ENCODE peak calls at places on chromosomes 6 and 20, in seven cellular contexts. Q is K562, L is HepG2, H is H1, D is GM12892, V is SK-N-SH, T is GM12878. B is an unnamed sample.

GRCh38 chr6:3535716-3536435 is 79.0 kb upstream of the SLC22A23 start:
- DNase-seq in L (no peak), Q (no peak), D (no peak), V (no peak), H (no peak), T (no peak), B (no peak)

GRCh38 chr6:70131528-70131927 is 171.4 kb downstream of the COL9A1 start:
- DNase-seq in D (peak), T (peak), V (no peak), H (no peak), Q (no peak), L (no peak), B (no peak)

GRCh38 chr6:135291288-135292116 is 110.4 kb downstream of the MYB start:
- DNase-seq in D (no peak), V (no peak), L (peak), H (no peak), Q (peak), T (no peak), B (no peak)

GRCh38 chr6:149484733-149485700 is at the start of gene ZC3H12D:
- DNase-seq in Q (no peak), D (no peak), V (no peak), H (no peak), L (peak), T (no peak), B (no peak)

GRCh38 chr6:79463721-79464120 is 73.5 kb downstream of the LCA5 start:
- DNase-seq in L (peak), H (peak), Q (no peak), T (no peak), D (no peak), V (no peak), B (no peak)

GRCh38 chr6:33815854-33816253 is 12.1 kb upstream of the MLN start:
- DNase-seq in L (no peak), V (peak), Q (peak), H (no peak), D (no peak), T (no peak), B (peak)

GRCh38 chr20:49446808-49447207 is 35.7 kb downstream of the KCNB1 start:
- DNase-seq in L (no peak), D (no peak), V (no peak), T (no peak), H (no peak), Q (no peak), B (no peak)

GRCh38 chr6:43149260-43149659 is 21.8 kb upstream of the SRF start:
- DNase-seq in T (no peak), Q (no peak), H (no peak), V (no peak), D (no peak), L (no peak), B (no peak)

GRCh38 chr20:6632187-6632586 is 135.3 kb upstream of the BMP2 start:
- DNase-seq in T (no peak), Q (no peak), H (no peak), D (no peak), V (peak), L (peak), B (no peak)

GRCh38 chr6:28351087-28351486 is 1.3 kb downstream of the ZKSCAN3 start:
- DNase-seq in V (no peak), Q (peak), H (no peak), T (no peak), L (peak), D (no peak), B (no peak)

GRCh38 chr6:15663057-15663638 is 320 bp upstream of the DTNBP1 start:
- DNase-seq in H (no peak), D (no peak), Q (no peak), T (peak), L (no peak), V (peak), B (peak)

GRCh38 chr6:125923371-125923877 is 33.1 kb upstream of the HINT3 start:
- DNase-seq in D (no peak), V (no peak), H (no peak), L (no peak), Q (no peak), T (no peak), B (no peak)

GRCh38 chr20:1588869-1589460 is 30.8 kb downstream of the SIRPB1 start:
- DNase-seq in V (peak), D (no peak), L (no peak), T (no peak), H (no peak), Q (no peak), B (no peak)

GRCh38 chr20:2610326-2610725 is 42.1 kb upstream of the NOP56 start:
- DNase-seq in Q (no peak), V (no peak), H (no peak), L (no peak), T (no peak), D (no peak), B (no peak)
- TF ChIP-seq TAF1 in Q (no peak), V (no peak), H (no peak), L (no peak), T (no peak), D (no peak), B (no peak)

GRCh38 chr6:157193443-157193996 is 129.8 kb downstream of the TMEM242 start:
- DNase-seq in D (no peak), H (no peak), L (no peak), V (no peak), T (no peak), Q (no peak), B (no peak)

GRCh38 chr6:157198425-157199279 is 124.7 kb downstream of the TMEM242 start:
- DNase-seq in L (no peak), V (peak), T (no peak), H (no peak), D (no peak), Q (no peak), B (no peak)

GRCh38 chr6:157196391-157196790 is 126.9 kb downstream of the TMEM242 start:
- DNase-seq in Q (no peak), D (no peak), V (no peak), L (no peak), T (no peak), H (no peak), B (no peak)

GRCh38 chr6:157194110-157194509 is 129.2 kb downstream of the TMEM242 start:
- DNase-seq in V (no peak), Q (no peak), H (no peak), D (no peak), L (no peak), T (no peak), B (no peak)

DNA sequence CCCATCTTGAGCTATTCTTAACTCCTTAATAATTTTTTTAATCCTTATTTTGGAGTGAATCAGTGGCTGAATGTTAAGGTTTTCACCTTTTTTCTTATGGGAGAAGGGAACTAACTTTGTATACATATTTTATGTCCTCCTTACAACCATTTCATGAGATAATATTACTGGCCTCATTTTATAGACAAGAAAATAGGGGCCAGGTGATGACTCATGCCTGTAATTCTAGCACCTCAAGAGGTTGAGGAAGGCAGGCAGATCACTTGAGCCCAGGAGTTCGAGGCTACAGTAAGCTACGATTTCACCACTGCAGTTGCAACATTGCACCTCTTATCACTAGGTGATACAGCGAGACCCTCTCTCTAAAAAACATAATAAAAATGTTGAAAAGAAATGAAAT is 128.7 kb downstream of the TMEM242 start:
- DNase-seq in Q (no peak), V (no peak), D (no peak), T (no peak), L (no peak), H (no peak), B (no peak)
- TF ChIP-seq TAF1 in Q (no peak), V (no peak), D (no peak), T (no peak), L (no peak), H (no peak), B (no peak)

DNA sequence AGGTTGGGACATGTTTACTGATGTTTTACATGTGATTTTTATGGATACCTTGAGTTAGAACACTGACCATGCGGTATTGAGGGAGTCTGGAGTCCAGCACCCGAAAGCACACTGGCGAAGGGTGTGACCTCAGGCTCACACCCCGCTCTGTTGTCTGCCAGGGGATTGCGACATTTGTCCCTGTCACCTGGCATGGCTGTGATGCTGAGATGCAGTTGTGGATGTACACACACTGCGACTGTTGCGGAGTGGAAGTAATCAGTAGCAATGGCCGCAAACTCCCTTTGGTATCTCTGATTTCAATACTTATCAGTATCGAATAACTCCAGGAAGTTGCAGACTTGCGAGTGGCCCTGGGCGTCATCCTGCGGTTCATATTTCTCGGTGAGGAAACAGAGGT is 43.2 kb downstream of the CDH4 start:
- DNase-seq in L (no peak), D (no peak), Q (no peak), H (no peak), T (no peak), V (no peak), B (no peak)
- TF ChIP-seq TAF1 in L (no peak), D (no peak), Q (no peak), H (no peak), T (no peak), V (no peak), B (no peak)

GRCh38 chr6:31844507-31844906 is 17.0 kb downstream of the HSPA1B start:
- DNase-seq in Q (no peak), H (no peak), D (no peak), V (no peak), T (no peak), L (no peak), B (no peak)
- TF ChIP-seq TAF1 in Q (no peak), H (no peak), D (no peak), V (no peak), T (no peak), L (no peak), B (no peak)

GRCh38 chr20:52190437-52191131 is 995 bp downstream of the ZFP64 start:
- DNase-seq in D (peak), V (peak), L (peak), Q (peak), H (no peak), T (no peak), B (peak)
- TF ChIP-seq TAF1 in D (no peak), V (no peak), L (no peak), Q (peak), H (no peak), T (no peak), B (no peak)

DNA sequence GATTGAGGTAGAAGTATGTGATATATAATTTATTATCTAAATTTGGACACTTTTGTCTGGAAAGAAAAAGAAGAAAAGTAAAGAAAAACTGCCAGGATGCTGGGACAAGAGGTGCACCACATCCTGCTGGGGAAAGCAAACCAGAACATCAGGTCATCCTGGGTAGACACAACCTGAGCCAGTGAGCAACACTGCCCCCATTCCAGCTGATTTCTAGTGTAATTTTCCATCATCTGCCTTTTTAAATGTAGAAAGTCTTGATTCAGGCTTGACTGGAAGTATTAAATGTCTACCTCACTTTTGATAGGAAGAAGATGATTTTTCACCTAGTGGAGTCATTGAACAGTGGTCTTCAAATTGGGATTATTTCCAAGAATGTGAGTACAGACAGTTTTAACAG is 1164.5 kb upstream of the CITED2 start:
- DNase-seq in L (no peak), H (no peak), T (no peak), D (no peak), Q (no peak), V (no peak), B (no peak)
- TF ChIP-seq TAF1 in L (no peak), H (no peak), T (no peak), D (no peak), Q (no peak), V (no peak), B (no peak)

B was measured in GM12891.